ENCODE peak calls at places on chromosomes 1 and 21, in six cellular contexts. One of them, this sample, is unnamed.

GRCh38 chr1:230379462-230379861 is 46.7 kb downstream of the PGBD5 start:
- DNase-seq in astrocyte of the cerebellum: no peak
- DNase-seq in GM12865: no peak
- DNase-seq in CD4-positive, alpha-beta T cell: no peak
- DNase-seq in body of pancreas: no peak
- DNase-seq in fibroblast of lung: no peak
- DNase-seq in this sample: no peak

GRCh38 chr1:179091691-179092165 is 9.9 kb downstream of the TOR3A start:
- DNase-seq in body of pancreas: peak; percentile 80
- DNase-seq in fibroblast of lung: no peak
- DNase-seq in GM12865: no peak
- DNase-seq in astrocyte of the cerebellum: no peak
- DNase-seq in CD4-positive, alpha-beta T cell: no peak
- DNase-seq in this sample: no peak

GRCh38 chr1:14522331-14523241 is 75.9 kb upstream of the KAZN start:
- DNase-seq in body of pancreas: peak; percentile 41
- DNase-seq in fibroblast of lung: peak; percentile 90
- DNase-seq in GM12865: peak; percentile 90
- DNase-seq in astrocyte of the cerebellum: peak; percentile 62
- DNase-seq in CD4-positive, alpha-beta T cell: no peak
- DNase-seq in this sample: no peak

GRCh38 chr1:210438928-210439841 is 110.5 kb downstream of the HHAT start:
- DNase-seq in GM12865: no peak
- DNase-seq in CD4-positive, alpha-beta T cell: no peak
- DNase-seq in fibroblast of lung: peak; percentile 100
- DNase-seq in astrocyte of the cerebellum: peak; percentile 85
- DNase-seq in body of pancreas: no peak
- DNase-seq in this sample: no peak

GRCh38 chr1:241972703-241973375 is 15.3 kb downstream of the BECN2 start:
- DNase-seq in astrocyte of the cerebellum: peak; percentile 51
- DNase-seq in fibroblast of lung: peak; percentile 82
- DNase-seq in body of pancreas: no peak
- DNase-seq in GM12865: no peak
- DNase-seq in CD4-positive, alpha-beta T cell: no peak
- DNase-seq in this sample: no peak

GRCh38 chr1:156214024-156214748 is 1.4 kb downstream of the PMF1 start:
- DNase-seq in CD4-positive, alpha-beta T cell: no peak
- DNase-seq in astrocyte of the cerebellum: no peak
- DNase-seq in body of pancreas: no peak
- DNase-seq in fibroblast of lung: peak; percentile 89
- DNase-seq in GM12865: no peak
- DNase-seq in this sample: no peak

GRCh38 chr1:84505167-84506001 is 802 bp upstream of the SPATA1 start:
- DNase-seq in CD4-positive, alpha-beta T cell: no peak
- DNase-seq in body of pancreas: peak; percentile 61
- DNase-seq in fibroblast of lung: peak; percentile 8
- DNase-seq in astrocyte of the cerebellum: no peak
- DNase-seq in GM12865: peak; percentile 23
- DNase-seq in this sample: no peak

GRCh38 chr1:119659628-119660027 is 11.6 kb upstream of the ZNF697 start:
- DNase-seq in fibroblast of lung: no peak
- DNase-seq in CD4-positive, alpha-beta T cell: no peak
- DNase-seq in astrocyte of the cerebellum: no peak
- DNase-seq in GM12865: no peak
- DNase-seq in body of pancreas: peak; percentile 26
- DNase-seq in this sample: peak; percentile 42

GRCh38 chr1:38775175-38775845 is 84.3 kb downstream of the RRAGC start:
- DNase-seq in fibroblast of lung: no peak
- DNase-seq in astrocyte of the cerebellum: no peak
- DNase-seq in body of pancreas: no peak
- DNase-seq in CD4-positive, alpha-beta T cell: no peak
- DNase-seq in GM12865: no peak
- DNase-seq in this sample: no peak

GRCh38 chr1:17192394-17193221 is 12.3 kb upstream of the PADI1 start:
- DNase-seq in body of pancreas: no peak
- DNase-seq in astrocyte of the cerebellum: peak; percentile 46
- DNase-seq in CD4-positive, alpha-beta T cell: no peak
- DNase-seq in GM12865: no peak
- DNase-seq in fibroblast of lung: peak; percentile 74
- DNase-seq in this sample: no peak

GRCh38 chr1:1073743-1074587 is at the start of gene RNF223:
- DNase-seq in body of pancreas: peak; percentile 73
- DNase-seq in GM12865: no peak
- DNase-seq in fibroblast of lung: no peak
- DNase-seq in astrocyte of the cerebellum: no peak
- DNase-seq in CD4-positive, alpha-beta T cell: no peak
- DNase-seq in this sample: peak; percentile 86

GRCh38 chr1:27332536-27333281 is 9.1 kb upstream of the SYTL1 start:
- DNase-seq in body of pancreas: peak; percentile 49
- DNase-seq in astrocyte of the cerebellum: no peak
- DNase-seq in CD4-positive, alpha-beta T cell: peak; percentile 53
- DNase-seq in GM12865: peak; percentile 40
- DNase-seq in fibroblast of lung: no peak
- DNase-seq in this sample: no peak

GRCh38 chr1:59736744-59737143 is 78.0 kb upstream of the HOOK1 start:
- DNase-seq in CD4-positive, alpha-beta T cell: no peak
- DNase-seq in fibroblast of lung: no peak
- DNase-seq in astrocyte of the cerebellum: no peak
- DNase-seq in body of pancreas: no peak
- DNase-seq in GM12865: no peak
- DNase-seq in this sample: no peak

GRCh38 chr1:235567812-235568444 is 63.7 kb upstream of the B3GALNT2 start:
- DNase-seq in fibroblast of lung: no peak
- DNase-seq in astrocyte of the cerebellum: no peak
- DNase-seq in GM12865: peak; percentile 4
- DNase-seq in body of pancreas: no peak
- DNase-seq in CD4-positive, alpha-beta T cell: no peak
- DNase-seq in this sample: peak; percentile 27

GRCh38 chr1:224454337-224455055 is 19.9 kb upstream of the WDR26 start:
- DNase-seq in body of pancreas: peak; percentile 65
- DNase-seq in astrocyte of the cerebellum: no peak
- DNase-seq in GM12865: no peak
- DNase-seq in CD4-positive, alpha-beta T cell: no peak
- DNase-seq in fibroblast of lung: no peak
- DNase-seq in this sample: peak; percentile 57

GRCh38 chr1:222769181-222769580 is 32.2 kb downstream of the FAM177B start:
- DNase-seq in CD4-positive, alpha-beta T cell: no peak
- DNase-seq in body of pancreas: no peak
- DNase-seq in fibroblast of lung: no peak
- DNase-seq in GM12865: peak; percentile 21
- DNase-seq in astrocyte of the cerebellum: no peak
- DNase-seq in this sample: no peak
- TF ChIP-seq CTCF in CD4-positive, alpha-beta T cell: no peak
- TF ChIP-seq CTCF in body of pancreas: no peak
- TF ChIP-seq CTCF in fibroblast of lung: no peak
- TF ChIP-seq CTCF in GM12865: peak; percentile 18
- TF ChIP-seq CTCF in astrocyte of the cerebellum: peak; percentile 5
- TF ChIP-seq CTCF in this sample: no peak

DNA sequence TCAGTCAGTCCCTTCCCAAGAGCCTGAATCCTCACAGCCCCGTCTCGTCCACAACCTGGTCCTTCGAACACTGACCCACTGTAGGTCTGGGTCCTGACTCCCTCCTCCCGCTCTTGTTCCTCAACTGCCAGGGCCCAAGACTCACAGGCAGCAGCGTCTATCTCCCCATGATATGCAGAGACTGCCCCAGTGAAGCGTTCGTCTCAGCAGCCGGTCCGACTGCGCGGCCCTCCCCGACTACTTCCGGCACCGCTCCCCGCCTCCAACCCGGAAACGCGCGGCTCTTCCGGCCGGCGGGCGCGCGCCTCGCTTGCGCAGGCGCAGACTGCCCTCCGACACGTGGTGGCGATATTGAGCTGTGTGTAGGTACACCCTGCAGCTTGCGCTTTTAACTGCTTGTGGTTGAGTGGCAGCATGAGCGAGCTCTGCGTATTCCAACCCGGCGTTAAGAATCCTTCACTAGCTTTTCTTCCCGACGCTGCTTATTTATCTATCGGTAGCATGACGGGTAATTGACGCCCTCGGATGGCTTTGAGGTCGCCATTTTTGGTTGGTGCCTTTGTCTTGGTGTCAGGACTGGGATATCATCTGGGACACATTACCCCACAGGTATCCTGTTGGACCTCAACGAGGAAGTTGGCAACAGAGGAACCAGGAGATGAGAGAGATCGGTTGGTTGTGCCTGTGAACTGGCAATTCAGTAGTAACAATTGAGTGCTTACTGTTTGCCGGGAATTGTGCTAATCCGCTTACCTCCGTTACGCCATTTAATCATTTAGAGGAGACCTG is at the start of gene TAF12:
- DNase-seq in GM12865: peak; percentile 98
- DNase-seq in CD4-positive, alpha-beta T cell: peak; percentile 92
- DNase-seq in fibroblast of lung: peak; percentile 93
- DNase-seq in body of pancreas: peak; percentile 94
- DNase-seq in astrocyte of the cerebellum: peak; percentile 83
- DNase-seq in this sample: peak; percentile 97
- TF ChIP-seq CTCF in GM12865: peak; percentile 36
- TF ChIP-seq CTCF in CD4-positive, alpha-beta T cell: peak; percentile 63
- TF ChIP-seq CTCF in fibroblast of lung: peak; percentile 16
- TF ChIP-seq CTCF in body of pancreas: no peak
- TF ChIP-seq CTCF in astrocyte of the cerebellum: peak; percentile 33
- TF ChIP-seq CTCF in this sample: peak; percentile 65

GRCh38 chr1:19395678-19396192 is 83.6 kb downstream of the SLC66A1 start:
- DNase-seq in astrocyte of the cerebellum: no peak
- DNase-seq in fibroblast of lung: peak; percentile 69
- DNase-seq in body of pancreas: no peak
- DNase-seq in CD4-positive, alpha-beta T cell: no peak
- DNase-seq in GM12865: no peak
- DNase-seq in this sample: no peak
- TF ChIP-seq CTCF in astrocyte of the cerebellum: peak; percentile 11
- TF ChIP-seq CTCF in fibroblast of lung: no peak
- TF ChIP-seq CTCF in body of pancreas: no peak
- TF ChIP-seq CTCF in CD4-positive, alpha-beta T cell: no peak
- TF ChIP-seq CTCF in GM12865: no peak
- TF ChIP-seq CTCF in this sample: no peak

DNA sequence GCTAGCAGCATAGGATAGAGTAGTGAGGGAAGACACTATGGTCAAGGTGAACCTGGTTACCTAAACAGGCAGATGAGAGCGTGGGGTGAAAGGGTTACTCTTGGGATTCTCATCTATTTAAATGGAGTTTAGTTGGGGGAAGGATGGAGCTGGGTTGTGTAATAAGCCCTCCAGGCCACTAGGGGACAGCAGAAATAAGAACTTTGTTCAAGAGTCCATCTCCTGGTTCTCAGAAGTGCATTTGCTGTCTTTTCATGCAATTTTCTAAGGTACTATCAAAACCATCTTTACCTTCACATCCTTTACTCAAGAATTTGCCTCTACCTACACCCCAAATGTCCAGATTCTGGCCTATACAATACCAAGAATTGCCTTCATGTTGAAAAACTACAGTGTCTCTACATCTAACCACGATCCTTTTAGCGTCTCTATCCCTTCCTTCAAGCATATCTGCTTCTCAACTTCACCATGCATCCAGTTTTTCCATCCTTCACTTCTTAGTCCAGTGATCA is 28.0 kb downstream of the SLAMF1 start:
- DNase-seq in astrocyte of the cerebellum: no peak
- DNase-seq in GM12865: peak; percentile 78
- DNase-seq in body of pancreas: no peak
- DNase-seq in CD4-positive, alpha-beta T cell: peak; percentile 32
- DNase-seq in fibroblast of lung: no peak
- DNase-seq in this sample: no peak
- TF ChIP-seq CTCF in astrocyte of the cerebellum: no peak
- TF ChIP-seq CTCF in GM12865: peak; percentile 84
- TF ChIP-seq CTCF in body of pancreas: peak; percentile 28
- TF ChIP-seq CTCF in CD4-positive, alpha-beta T cell: peak; percentile 80
- TF ChIP-seq CTCF in fibroblast of lung: peak; percentile 19
- TF ChIP-seq CTCF in this sample: peak; percentile 33

GRCh38 chr21:45498646-45499000 is 43.6 kb downstream of the SLC19A1 start:
- DNase-seq in astrocyte of the cerebellum: no peak
- DNase-seq in body of pancreas: no peak
- DNase-seq in CD4-positive, alpha-beta T cell: no peak
- DNase-seq in GM12865: no peak
- DNase-seq in fibroblast of lung: no peak
- DNase-seq in this sample: no peak

GRCh38 chr21:45496968-45497845 is 45.0 kb downstream of the SLC19A1 start:
- DNase-seq in GM12865: no peak
- DNase-seq in fibroblast of lung: no peak
- DNase-seq in body of pancreas: peak; percentile 9
- DNase-seq in CD4-positive, alpha-beta T cell: no peak
- DNase-seq in astrocyte of the cerebellum: no peak
- DNase-seq in this sample: no peak

GRCh38 chr21:45497846-45498645 is 44.2 kb downstream of the SLC19A1 start:
- DNase-seq in CD4-positive, alpha-beta T cell: no peak
- DNase-seq in body of pancreas: no peak
- DNase-seq in astrocyte of the cerebellum: no peak
- DNase-seq in fibroblast of lung: no peak
- DNase-seq in GM12865: no peak
- DNase-seq in this sample: no peak

GRCh38 chr21:45499970-45500575 is 42.2 kb downstream of the SLC19A1 start:
- DNase-seq in GM12865: no peak
- DNase-seq in fibroblast of lung: no peak
- DNase-seq in body of pancreas: peak; percentile 4
- DNase-seq in CD4-positive, alpha-beta T cell: no peak
- DNase-seq in astrocyte of the cerebellum: no peak
- DNase-seq in this sample: peak; percentile 12

GRCh38 chr21:45499201-45499750 is 43.0 kb downstream of the SLC19A1 start:
- DNase-seq in GM12865: no peak
- DNase-seq in astrocyte of the cerebellum: no peak
- DNase-seq in CD4-positive, alpha-beta T cell: no peak
- DNase-seq in body of pancreas: no peak
- DNase-seq in fibroblast of lung: no peak
- DNase-seq in this sample: no peak
- TF ChIP-seq CTCF in GM12865: no peak
- TF ChIP-seq CTCF in astrocyte of the cerebellum: no peak
- TF ChIP-seq CTCF in CD4-positive, alpha-beta T cell: no peak
- TF ChIP-seq CTCF in body of pancreas: no peak
- TF ChIP-seq CTCF in fibroblast of lung: no peak
- TF ChIP-seq CTCF in this sample: no peak

This sample was measured in upper lobe of left lung.